ENCODE peak calls at places on chromosomes 3 and 15, in ten cellular contexts. Z is kidney tubule cell, H is germinal center, L is SJSA1, B is breast epithelium, U is tibial artery, N is HTR-8/SVneo, V is type B pancreatic cell, I is endothelial cell, O is cardiac muscle cell. P is an unnamed sample.

GRCh38 chr15:73633991-73634495 is 854 bp upstream of the NPTN start:
- DNase-seq in Z (peak; percentile 94), H (no peak), L (peak; percentile 95), B (no peak), U (no peak), N (peak; percentile 68), V (no peak), I (peak; percentile 6), O (no peak), P (no peak)

GRCh38 chr15:74502301-74502700 is 38.7 kb upstream of the ARID3B start:
- DNase-seq in Z (no peak), H (no peak), L (no peak), B (no peak), U (peak; percentile 11), N (no peak), V (no peak), I (no peak), O (no peak), P (no peak)

GRCh38 chr15:81155375-81156218 is 21.5 kb downstream of the CFAP161 start:
- DNase-seq in Z (peak; percentile 49), H (peak; percentile 20), L (peak; percentile 11), B (no peak), U (no peak), N (peak; percentile 28), V (no peak), I (no peak), O (peak; percentile 50), P (peak; percentile 49)

GRCh38 chr3:44721231-44722102 is 8.0 kb upstream of the ZNF501 start:
- DNase-seq in Z (no peak), H (no peak), L (no peak), B (no peak), U (no peak), N (no peak), V (no peak), I (no peak), O (no peak), P (no peak)

GRCh38 chr15:31106495-31107300 is 5.2 kb upstream of the TRPM1 start:
- DNase-seq in Z (no peak), H (no peak), L (no peak), B (no peak), U (no peak), N (no peak), V (peak; percentile 8), I (no peak), O (no peak), P (no peak)

GRCh38 chr3:8994226-8994625 is 31.0 kb upstream of the RAD18 start:
- DNase-seq in Z (no peak), H (no peak), L (no peak), B (no peak), U (no peak), N (no peak), V (no peak), I (no peak), O (no peak), P (no peak)

GRCh38 chr15:98776607-98777281 is 128.4 kb downstream of the IGF1R start:
- DNase-seq in Z (peak; percentile 95), H (no peak), L (peak; percentile 32), B (no peak), U (no peak), N (no peak), V (no peak), I (no peak), O (peak; percentile 35), P (no peak)

GRCh38 chr15:59020321-59020720 is 32.9 kb downstream of the RNF111 start:
- DNase-seq in Z (peak; percentile 8), H (no peak), L (no peak), B (no peak), U (no peak), N (no peak), V (no peak), I (no peak), O (no peak), P (no peak)

GRCh38 chr3:188208751-188209433 is 54.9 kb downstream of the LPP start:
- DNase-seq in Z (peak; percentile 44), H (no peak), L (peak; percentile 67), B (no peak), U (no peak), N (no peak), V (no peak), I (no peak), O (no peak), P (no peak)

GRCh38 chr3:194671511-194671899 is 486 bp downstream of the LSG1 start:
- DNase-seq in Z (peak; percentile 63), H (peak; percentile 57), L (peak; percentile 47), B (no peak), U (no peak), N (no peak), V (no peak), I (no peak), O (peak; percentile 41), P (peak; percentile 52)

GRCh38 chr3:159077860-159078259 is 276.0 kb downstream of the MFSD1 start:
- DNase-seq in Z (peak; percentile 90), H (no peak), L (no peak), B (no peak), U (no peak), N (peak; percentile 6), V (no peak), I (no peak), O (no peak), P (no peak)

GRCh38 chr15:35507932-35508638 is 37.9 kb downstream of the DPH6 start:
- DNase-seq in Z (no peak), H (no peak), L (no peak), B (no peak), U (no peak), N (no peak), V (no peak), I (no peak), O (peak; percentile 9), P (no peak)

GRCh38 chr15:95416576-95416975 is 913.9 kb upstream of the NR2F2 start:
- DNase-seq in Z (no peak), H (no peak), L (no peak), B (no peak), U (no peak), N (no peak), V (no peak), I (no peak), O (peak; percentile 52), P (no peak)

GRCh38 chr3:167246252-167246651 is 133.8 kb downstream of the ZBBX start:
- DNase-seq in Z (no peak), H (no peak), L (no peak), B (no peak), U (no peak), N (no peak), V (no peak), I (no peak), O (no peak), P (no peak)

GRCh38 chr3:46353639-46354410 is at the start of gene CCR2:
- DNase-seq in Z (peak; percentile 25), H (no peak), L (no peak), B (no peak), U (no peak), N (no peak), V (no peak), I (no peak), O (no peak), P (no peak)

GRCh38 chr15:67548862-67549651 is 6.6 kb downstream of the MAP2K5 start:
- DNase-seq in Z (no peak), H (no peak), L (no peak), B (no peak), U (no peak), N (no peak), V (no peak), I (no peak), O (peak; percentile 57), P (no peak)

GRCh38 chr3:33789183-33789954 is 9.1 kb upstream of the PDCD6IP start:
- DNase-seq in Z (no peak), H (no peak), L (no peak), B (no peak), U (no peak), N (no peak), V (no peak), I (no peak), O (no peak), P (no peak)

GRCh38 chr3:129118745-129119144 is 2.9 kb downstream of the RAB43 start:
- DNase-seq in Z (no peak), H (no peak), L (no peak), B (no peak), U (no peak), N (no peak), V (no peak), I (no peak), O (no peak), P (no peak)

GRCh38 chr15:61822511-61822910 is 237.7 kb downstream of the VPS13C start:
- DNase-seq in Z (no peak), H (no peak), L (no peak), B (no peak), U (no peak), N (no peak), V (no peak), I (no peak), O (no peak), P (no peak)

GRCh38 chr15:58466566-58466965 is 34.8 kb downstream of the LIPC start:
- DNase-seq in Z (no peak), H (no peak), L (no peak), B (no peak), U (no peak), N (no peak), V (no peak), I (no peak), O (no peak), P (no peak)

GRCh38 chr15:69976366-69976994 is 121.2 kb downstream of the TLE3 start:
- DNase-seq in Z (peak; percentile 49), H (peak; percentile 47), L (peak; percentile 17), B (no peak), U (no peak), N (peak; percentile 41), V (no peak), I (peak; percentile 69), O (peak; percentile 90), P (no peak)

GRCh38 chr15:100690786-100691160 is 88.4 kb downstream of the ASB7 start:
- DNase-seq in Z (no peak), H (no peak), L (no peak), B (no peak), U (no peak), N (no peak), V (no peak), I (no peak), O (no peak), P (no peak)

GRCh38 chr3:53140575-53141467 is 10.6 kb upstream of the RFT1 start:
- DNase-seq in Z (peak; percentile 86), H (no peak), L (peak; percentile 4), B (no peak), U (no peak), N (no peak), V (no peak), I (no peak), O (no peak), P (no peak)

GRCh38 chr15:101132390-101133180 is 119.3 kb downstream of the CHSY1 start:
- DNase-seq in Z (no peak), H (no peak), L (no peak), B (no peak), U (no peak), N (no peak), V (no peak), I (no peak), O (no peak), P (no peak)

GRCh38 chr3:39910828-39911464 is 101.5 kb downstream of the MYRIP start:
- DNase-seq in Z (peak; percentile 86), H (no peak), L (no peak), B (no peak), U (no peak), N (no peak), V (no peak), I (no peak), O (no peak), P (no peak)

GRCh38 chr3:53162672-53163458 is 1.9 kb downstream of the PRKCD start:
- DNase-seq in Z (peak; percentile 32), H (peak; percentile 64), L (no peak), B (no peak), U (no peak), N (no peak), V (no peak), I (no peak), O (peak; percentile 18), P (no peak)

GRCh38 chr3:130604806-130605205 is 87.8 kb downstream of the COL6A6 start:
- DNase-seq in Z (no peak), H (no peak), L (no peak), B (no peak), U (no peak), N (no peak), V (no peak), I (no peak), O (no peak), P (no peak)

GRCh38 chr3:127865941-127866340 is 43.6 kb upstream of the MGLL start:
- DNase-seq in Z (peak; percentile 44), H (no peak), L (peak; percentile 25), B (no peak), U (no peak), N (peak; percentile 50), V (no peak), I (no peak), O (no peak), P (no peak)

P was measured in SK-N-DZ.